ENCODE peak calls at places on chromosomes 1 and 21, in eight cellular contexts. D, F, C, Q, P, U, T and K are unnamed samples.

GRCh38 chr1:169108897-169109560 is 2.5 kb downstream of the ATP1B1 start:
- DNase-seq in F (no peak), U (peak; percentile 51), D (no peak), Q (peak; percentile 59), C (no peak), T (peak; percentile 35), P (no peak), K (no peak)

GRCh38 chr1:90414201-90414600 is 302.9 kb downstream of the BARHL2 start:
- DNase-seq in C (no peak), P (no peak), F (no peak), Q (no peak), T (no peak), U (no peak), D (no peak), K (no peak)

GRCh38 chr1:145878724-145879123 is 6.9 kb downstream of the ANKRD35 start:
- DNase-seq in U (no peak), P (no peak), Q (no peak), D (no peak), T (peak; percentile 47), F (no peak), C (no peak), K (no peak)

GRCh38 chr1:209607102-209607794 is 23.7 kb downstream of the CAMK1G start:
- DNase-seq in D (no peak), P (no peak), U (no peak), C (no peak), Q (no peak), T (peak; percentile 65), F (no peak), K (no peak)

GRCh38 chr21:43866233-43866632 is 1.2 kb downstream of the AGPAT3 start:
- DNase-seq in D (peak; percentile 75), P (peak; percentile 22), T (peak; percentile 57), U (peak; percentile 39), Q (no peak), C (peak; percentile 78), F (no peak), K (no peak)

GRCh38 chr1:28887418-28887834 is 26.9 kb upstream of the EPB41 start:
- DNase-seq in F (no peak), U (peak; percentile 52), T (no peak), P (peak; percentile 71), Q (peak; percentile 42), D (peak; percentile 87), C (peak; percentile 92), K (peak; percentile 77)

GRCh38 chr1:115976062-115976899 is at the start of gene SLC22A15:
- DNase-seq in C (peak; percentile 94), P (no peak), F (peak; percentile 19), Q (peak; percentile 69), U (peak; percentile 62), D (peak; percentile 94), T (no peak), K (peak; percentile 7)

GRCh38 chr1:246782120-246782900 is 58.1 kb downstream of the SCCPDH start:
- DNase-seq in C (no peak), U (no peak), Q (no peak), P (no peak), T (peak; percentile 72), F (peak; percentile 31), D (no peak), K (no peak)

GRCh38 chr1:244817415-244817894 is 18.0 kb upstream of the COX20 start:
- DNase-seq in U (no peak), P (no peak), F (no peak), T (no peak), Q (no peak), C (no peak), D (no peak), K (no peak)

GRCh38 chr1:21232044-21232443 is 55.3 kb upstream of the EIF4G3 start:
- DNase-seq in U (peak; percentile 74), T (peak; percentile 66), D (no peak), F (no peak), Q (peak; percentile 59), P (peak; percentile 25), C (no peak), K (peak; percentile 37)

GRCh38 chr21:36783612-36784383 is 84.9 kb downstream of the SIM2 start:
- DNase-seq in Q (no peak), C (no peak), F (no peak), D (no peak), T (peak; percentile 97), U (no peak), P (no peak), K (no peak)

GRCh38 chr1:178964469-178965330 is 61.0 kb upstream of the FAM20B start:
- DNase-seq in P (no peak), C (no peak), U (no peak), T (no peak), Q (no peak), D (no peak), F (no peak), K (no peak)

GRCh38 chr1:2230781-2231666 is 2.9 kb downstream of the SKI start:
- DNase-seq in T (no peak), Q (no peak), P (peak; percentile 60), C (peak; percentile 86), D (peak; percentile 84), F (no peak), U (no peak), K (peak; percentile 77)

GRCh38 chr1:48841466-48841865 is 64.8 kb upstream of the BEND5 start:
- DNase-seq in Q (no peak), P (no peak), T (no peak), F (no peak), D (no peak), C (no peak), U (no peak), K (no peak)

GRCh38 chr1:234963180-234963903 is 165.3 kb downstream of the TOMM20 start:
- DNase-seq in F (peak; percentile 74), D (peak; percentile 95), C (peak; percentile 97), Q (peak; percentile 88), U (no peak), T (peak; percentile 95), P (peak; percentile 80), K (peak; percentile 83)

GRCh38 chr1:152757747-152758146 is at the start of gene KPRP:
- DNase-seq in U (no peak), P (no peak), T (no peak), F (no peak), C (no peak), Q (no peak), D (no peak), K (no peak)

GRCh38 chr1:228274452-228275153 is 66.8 kb downstream of the OBSCN start:
- DNase-seq in Q (no peak), T (no peak), D (peak; percentile 70), P (no peak), U (no peak), F (no peak), C (peak; percentile 75), K (no peak)

GRCh38 chr1:245765241-245766000 is 610.6 kb downstream of the KIF26B start:
- DNase-seq in F (no peak), D (no peak), T (peak; percentile 87), P (no peak), Q (no peak), C (no peak), U (no peak), K (no peak)

DNA sequence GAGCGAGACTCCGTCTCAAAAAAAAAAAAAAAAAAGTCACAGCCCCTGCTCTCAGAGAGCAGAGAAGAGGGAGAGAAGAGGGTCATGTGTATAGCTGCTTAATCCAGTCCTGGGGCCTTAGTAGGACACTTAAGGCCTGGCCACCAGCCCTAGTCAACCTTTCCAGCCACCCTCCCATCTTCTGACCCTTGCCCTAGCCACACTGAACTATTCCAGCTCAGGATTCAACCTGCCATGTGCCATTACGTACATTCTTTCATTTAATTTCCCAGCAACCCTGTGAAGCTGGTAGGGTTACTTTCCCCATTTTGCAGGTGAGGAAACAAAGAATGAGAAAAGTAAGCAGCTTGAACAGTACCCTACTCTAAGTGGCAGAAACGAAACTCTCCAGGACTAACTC is 9.0 kb downstream of the FOXO6 start:
- DNase-seq in D (no peak), T (no peak), U (no peak), Q (no peak), P (no peak), C (no peak), F (no peak), K (no peak)
- H3K27ac ChIP-seq in D (no peak overlapping the region), T (no peak overlapping the region), U (peak overlapping the region; percentile 54), Q (no peak overlapping the region), P (no peak overlapping the region), C (no peak overlapping the region), F (no peak overlapping the region), K (no peak overlapping the region)

GRCh38 chr1:93807301-93807930 is 71.6 kb downstream of the DNTTIP2 start:
- DNase-seq in P (no peak), Q (no peak), U (no peak), F (no peak), T (peak; percentile 28), C (no peak), D (no peak), K (no peak)

GRCh38 chr1:93804412-93804811 is 74.6 kb downstream of the DNTTIP2 start:
- DNase-seq in F (no peak), T (peak; percentile 95), C (no peak), U (no peak), Q (no peak), P (no peak), D (no peak), K (no peak)

GRCh38 chr1:93801471-93801870 is 77.5 kb downstream of the DNTTIP2 start:
- DNase-seq in U (no peak), P (no peak), Q (no peak), D (no peak), C (no peak), T (peak; percentile 81), F (no peak), K (no peak)

GRCh38 chr1:93810316-93810715 is 68.7 kb downstream of the DNTTIP2 start:
- DNase-seq in F (no peak), Q (no peak), U (no peak), C (no peak), P (no peak), D (no peak), T (peak; percentile 17), K (no peak)

GRCh38 chr1:93805027-93805426 is 74.0 kb downstream of the DNTTIP2 start:
- DNase-seq in C (no peak), D (no peak), T (peak; percentile 47), F (no peak), Q (no peak), P (no peak), U (no peak), K (no peak)
- H3K27ac ChIP-seq in C (no peak overlapping the region), D (peak overlapping the region; percentile 38), T (peak overlapping the region; percentile 60), F (no peak overlapping the region), Q (peak overlapping the region; percentile 38), P (no peak overlapping the region), U (no peak overlapping the region), K (no peak overlapping the region)

DNA sequence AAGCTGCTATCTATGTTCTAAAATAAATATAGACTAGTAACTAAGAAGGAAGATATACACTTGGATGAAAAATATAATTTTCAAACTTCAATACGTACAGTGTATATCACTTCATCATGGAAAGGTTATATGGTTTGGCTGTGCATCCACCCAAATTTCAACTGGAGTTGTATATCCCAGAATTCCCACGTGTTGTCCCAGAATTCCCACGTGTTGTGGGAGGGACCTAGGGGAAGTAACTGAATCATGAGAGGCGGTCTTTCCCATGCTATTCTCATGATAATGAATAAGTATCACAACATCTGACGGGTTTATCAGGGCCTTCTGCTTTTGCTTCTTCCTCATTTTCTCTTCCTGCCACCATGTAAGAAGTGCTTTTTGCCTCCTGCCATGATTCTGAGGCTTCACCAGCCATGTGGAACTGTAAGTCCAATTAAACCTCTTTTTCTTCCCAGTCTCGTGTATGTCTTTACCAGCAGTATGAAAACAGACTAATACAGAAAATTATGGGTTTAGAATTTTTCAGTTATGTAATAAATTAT is 10.7 kb downstream of the NEGR1 start:
- DNase-seq in T (no peak), Q (no peak), U (no peak), D (no peak), C (no peak), F (no peak), P (no peak), K (no peak)
- H3K27ac ChIP-seq in T (no peak overlapping the region), Q (no peak overlapping the region), U (no peak overlapping the region), D (no peak overlapping the region), C (no peak overlapping the region), F (no peak overlapping the region), P (no peak overlapping the region), K (no peak overlapping the region)

GRCh38 chr1:55611123-55611522 is 396.0 kb upstream of the USP24 start:
- DNase-seq in P (no peak), Q (no peak), C (no peak), U (no peak), F (no peak), T (no peak), D (no peak), K (no peak)
- H3K27ac ChIP-seq in P (no peak overlapping the region), Q (no peak overlapping the region), C (no peak overlapping the region), U (no peak overlapping the region), F (no peak overlapping the region), T (peak overlapping the region; percentile 54), D (no peak overlapping the region), K (no peak overlapping the region)